ENCODE peak calls at places on chromosomes 2 and 18, in seven cellular contexts. One of them, this sample, is unnamed. For H3K4me1 and H3K36me3, the result is how much of the 10 kb centered on the place peaks cover.

GRCh38 chr18:13889661-13890060 is 25.7 kb downstream of the MC2R start:
- DNase-seq in GM23248: peak
- DNase-seq in colonic mucosa: no peak
- DNase-seq in CD8-positive, alpha-beta T cell: no peak
- DNase-seq in effector memory CD4-positive, alpha-beta T cell: no peak
- DNase-seq in K562: no peak
- DNase-seq in heart right ventricle: no peak
- DNase-seq in this sample: no peak

GRCh38 chr18:60966876-60967275 is 366.4 kb upstream of the CDH20 start:
- DNase-seq in GM23248: no peak
- DNase-seq in colonic mucosa: no peak
- DNase-seq in CD8-positive, alpha-beta T cell: no peak
- DNase-seq in effector memory CD4-positive, alpha-beta T cell: no peak
- DNase-seq in K562: no peak
- DNase-seq in heart right ventricle: no peak
- DNase-seq in this sample: no peak

GRCh38 chr2:159168707-159169106 is 117.8 kb downstream of the WDSUB1 start:
- DNase-seq in GM23248: peak
- DNase-seq in colonic mucosa: no peak
- DNase-seq in CD8-positive, alpha-beta T cell: no peak
- DNase-seq in effector memory CD4-positive, alpha-beta T cell: no peak
- DNase-seq in K562: no peak
- DNase-seq in heart right ventricle: no peak
- DNase-seq in this sample: no peak

GRCh38 chr18:12659904-12660605 is 2.1 kb upstream of the SPIRE1 start:
- DNase-seq in GM23248: peak
- DNase-seq in colonic mucosa: peak
- DNase-seq in CD8-positive, alpha-beta T cell: peak
- DNase-seq in effector memory CD4-positive, alpha-beta T cell: no peak
- DNase-seq in K562: peak
- DNase-seq in heart right ventricle: peak
- DNase-seq in this sample: no peak

GRCh38 chr2:101736233-101736632 is 38.7 kb downstream of the MAP4K4 start:
- DNase-seq in GM23248: peak
- DNase-seq in colonic mucosa: no peak
- DNase-seq in CD8-positive, alpha-beta T cell: no peak
- DNase-seq in effector memory CD4-positive, alpha-beta T cell: no peak
- DNase-seq in K562: no peak
- DNase-seq in heart right ventricle: no peak
- DNase-seq in this sample: no peak

GRCh38 chr2:41966920-41967319 is 80.9 kb upstream of the PKDCC start:
- DNase-seq in GM23248: peak
- DNase-seq in colonic mucosa: peak
- DNase-seq in CD8-positive, alpha-beta T cell: no peak
- DNase-seq in effector memory CD4-positive, alpha-beta T cell: no peak
- DNase-seq in K562: no peak
- DNase-seq in heart right ventricle: peak
- DNase-seq in this sample: no peak

GRCh38 chr2:237998530-237998929 is 31.7 kb downstream of the UBE2F start:
- DNase-seq in GM23248: peak
- DNase-seq in colonic mucosa: no peak
- DNase-seq in CD8-positive, alpha-beta T cell: no peak
- DNase-seq in effector memory CD4-positive, alpha-beta T cell: no peak
- DNase-seq in K562: no peak
- DNase-seq in heart right ventricle: no peak
- DNase-seq in this sample: no peak

GRCh38 chr2:158845869-158846268 is 50.8 kb downstream of the DAPL1 start:
- DNase-seq in GM23248: peak
- DNase-seq in colonic mucosa: no peak
- DNase-seq in CD8-positive, alpha-beta T cell: no peak
- DNase-seq in effector memory CD4-positive, alpha-beta T cell: no peak
- DNase-seq in K562: no peak
- DNase-seq in heart right ventricle: no peak
- DNase-seq in this sample: no peak

GRCh38 chr2:128642316-128642715 is 323.6 kb upstream of the HS6ST1 start:
- DNase-seq in GM23248: no peak
- DNase-seq in colonic mucosa: no peak
- DNase-seq in CD8-positive, alpha-beta T cell: no peak
- DNase-seq in effector memory CD4-positive, alpha-beta T cell: no peak
- DNase-seq in K562: no peak
- DNase-seq in heart right ventricle: no peak
- DNase-seq in this sample: no peak

GRCh38 chr18:25876334-25876979 is 214.0 kb downstream of the SS18 start:
- DNase-seq in GM23248: no peak
- DNase-seq in colonic mucosa: peak
- DNase-seq in CD8-positive, alpha-beta T cell: no peak
- DNase-seq in effector memory CD4-positive, alpha-beta T cell: no peak
- DNase-seq in K562: no peak
- DNase-seq in heart right ventricle: no peak
- DNase-seq in this sample: no peak

GRCh38 chr2:196537311-196537710 is 102.2 kb upstream of the CCDC150 start:
- DNase-seq in GM23248: no peak
- DNase-seq in colonic mucosa: no peak
- DNase-seq in CD8-positive, alpha-beta T cell: no peak
- DNase-seq in effector memory CD4-positive, alpha-beta T cell: no peak
- DNase-seq in K562: no peak
- DNase-seq in heart right ventricle: no peak
- DNase-seq in this sample: no peak

GRCh38 chr2:173355866-173356508 is 1.3 kb downstream of the CDCA7 start:
- DNase-seq in GM23248: peak
- DNase-seq in colonic mucosa: peak
- DNase-seq in CD8-positive, alpha-beta T cell: no peak
- DNase-seq in effector memory CD4-positive, alpha-beta T cell: no peak
- DNase-seq in K562: no peak
- DNase-seq in heart right ventricle: no peak
- DNase-seq in this sample: no peak

GRCh38 chr2:120765031-120765910 is 29.6 kb downstream of the GLI2 start:
- DNase-seq in GM23248: no peak
- DNase-seq in colonic mucosa: no peak
- DNase-seq in CD8-positive, alpha-beta T cell: no peak
- DNase-seq in effector memory CD4-positive, alpha-beta T cell: no peak
- DNase-seq in K562: no peak
- DNase-seq in heart right ventricle: peak
- DNase-seq in this sample: no peak

GRCh38 chr18:55478301-55478660 is 109.7 kb downstream of the TCF4 start:
- DNase-seq in GM23248: no peak
- DNase-seq in colonic mucosa: no peak
- DNase-seq in CD8-positive, alpha-beta T cell: no peak
- DNase-seq in effector memory CD4-positive, alpha-beta T cell: no peak
- DNase-seq in K562: no peak
- DNase-seq in heart right ventricle: no peak
- DNase-seq in this sample: no peak

GRCh38 chr2:23525137-23525765 is 140.3 kb downstream of the KLHL29 start:
- DNase-seq in GM23248: no peak
- DNase-seq in colonic mucosa: no peak
- DNase-seq in CD8-positive, alpha-beta T cell: no peak
- DNase-seq in effector memory CD4-positive, alpha-beta T cell: no peak
- DNase-seq in K562: no peak
- DNase-seq in heart right ventricle: no peak
- DNase-seq in this sample: no peak

GRCh38 chr2:145751634-145752033 is 1231.7 kb upstream of the ZEB2 start:
- DNase-seq in GM23248: peak
- DNase-seq in colonic mucosa: no peak
- DNase-seq in CD8-positive, alpha-beta T cell: no peak
- DNase-seq in effector memory CD4-positive, alpha-beta T cell: no peak
- DNase-seq in K562: peak
- DNase-seq in heart right ventricle: no peak
- DNase-seq in this sample: no peak

GRCh38 chr18:74624491-74624890 is 26.8 kb downstream of the ZNF407 start:
- DNase-seq in GM23248: no peak
- DNase-seq in colonic mucosa: no peak
- DNase-seq in CD8-positive, alpha-beta T cell: no peak
- DNase-seq in effector memory CD4-positive, alpha-beta T cell: no peak
- DNase-seq in K562: no peak
- DNase-seq in heart right ventricle: no peak
- DNase-seq in this sample: no peak
- H3K4me1 ChIP-seq in GM23248: under half
- H3K4me1 ChIP-seq in colonic mucosa: under half
- H3K4me1 ChIP-seq in CD8-positive, alpha-beta T cell: under half
- H3K4me1 ChIP-seq in effector memory CD4-positive, alpha-beta T cell: under half
- H3K4me1 ChIP-seq in K562: under half
- H3K4me1 ChIP-seq in heart right ventricle: under half
- H3K4me1 ChIP-seq in this sample: under half

DNA sequence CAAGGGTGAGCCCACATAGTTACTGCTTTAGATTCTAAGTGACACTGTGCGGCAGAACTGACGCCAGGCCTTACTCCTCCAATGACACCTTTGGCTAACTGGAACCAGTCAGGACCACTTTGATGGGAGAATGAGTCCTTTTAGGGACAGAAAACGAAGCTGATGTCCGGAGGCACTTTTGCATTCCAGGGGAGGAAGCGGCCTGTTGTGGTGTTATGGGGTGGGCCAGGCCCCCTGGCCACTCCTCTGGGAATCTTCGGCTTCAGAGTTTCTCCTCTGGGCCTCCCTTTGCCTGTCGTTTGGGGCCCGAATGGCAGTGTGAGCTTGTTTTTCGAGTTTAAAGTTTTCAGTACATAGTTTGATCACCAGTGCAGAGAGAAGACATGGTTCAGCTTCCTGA is 65.9 kb downstream of the MBP start:
- DNase-seq in GM23248: no peak
- DNase-seq in colonic mucosa: no peak
- DNase-seq in CD8-positive, alpha-beta T cell: no peak
- DNase-seq in effector memory CD4-positive, alpha-beta T cell: no peak
- DNase-seq in K562: no peak
- DNase-seq in heart right ventricle: no peak
- DNase-seq in this sample: no peak
- H3K27ac ChIP-seq in GM23248: peak
- H3K27ac ChIP-seq in colonic mucosa: peak
- H3K27ac ChIP-seq in CD8-positive, alpha-beta T cell: peak
- H3K27ac ChIP-seq in effector memory CD4-positive, alpha-beta T cell: peak
- H3K27ac ChIP-seq in K562: no peak
- H3K27ac ChIP-seq in heart right ventricle: peak
- H3K27ac ChIP-seq in this sample: no peak

GRCh38 chr2:130158631-130159030 is 13.7 kb upstream of the CCDC74B start:
- DNase-seq in GM23248: no peak
- DNase-seq in colonic mucosa: no peak
- DNase-seq in CD8-positive, alpha-beta T cell: no peak
- DNase-seq in effector memory CD4-positive, alpha-beta T cell: no peak
- DNase-seq in K562: no peak
- DNase-seq in heart right ventricle: no peak
- DNase-seq in this sample: no peak

GRCh38 chr2:130152816-130153595 is 8.1 kb upstream of the CCDC74B start:
- DNase-seq in GM23248: no peak
- DNase-seq in colonic mucosa: no peak
- DNase-seq in CD8-positive, alpha-beta T cell: no peak
- DNase-seq in effector memory CD4-positive, alpha-beta T cell: no peak
- DNase-seq in K562: no peak
- DNase-seq in heart right ventricle: no peak
- DNase-seq in this sample: no peak

GRCh38 chr2:130154773-130155765 is 10.2 kb upstream of the CCDC74B start:
- DNase-seq in GM23248: no peak
- DNase-seq in colonic mucosa: no peak
- DNase-seq in CD8-positive, alpha-beta T cell: no peak
- DNase-seq in effector memory CD4-positive, alpha-beta T cell: no peak
- DNase-seq in K562: no peak
- DNase-seq in heart right ventricle: no peak
- DNase-seq in this sample: no peak

GRCh38 chr2:130156624-130157004 is 11.7 kb upstream of the CCDC74B start:
- DNase-seq in GM23248: no peak
- DNase-seq in colonic mucosa: no peak
- DNase-seq in CD8-positive, alpha-beta T cell: no peak
- DNase-seq in effector memory CD4-positive, alpha-beta T cell: no peak
- DNase-seq in K562: no peak
- DNase-seq in heart right ventricle: no peak
- DNase-seq in this sample: no peak
- H3K36me3 ChIP-seq in GM23248: under half
- H3K36me3 ChIP-seq in colonic mucosa: under half
- H3K36me3 ChIP-seq in CD8-positive, alpha-beta T cell: under half
- H3K36me3 ChIP-seq in effector memory CD4-positive, alpha-beta T cell: under half
- H3K36me3 ChIP-seq in K562: half or more
- H3K36me3 ChIP-seq in heart right ventricle: under half
- H3K36me3 ChIP-seq in this sample: under half

GRCh38 chr2:20671036-20671735 is 4.2 kb downstream of the GDF7 start:
- DNase-seq in GM23248: peak
- DNase-seq in colonic mucosa: no peak
- DNase-seq in CD8-positive, alpha-beta T cell: no peak
- DNase-seq in effector memory CD4-positive, alpha-beta T cell: no peak
- DNase-seq in K562: no peak
- DNase-seq in heart right ventricle: no peak
- DNase-seq in this sample: no peak
- H3K4me1 ChIP-seq in GM23248: under half
- H3K4me1 ChIP-seq in colonic mucosa: under half
- H3K4me1 ChIP-seq in CD8-positive, alpha-beta T cell: under half
- H3K4me1 ChIP-seq in effector memory CD4-positive, alpha-beta T cell: under half
- H3K4me1 ChIP-seq in K562: under half
- H3K4me1 ChIP-seq in heart right ventricle: under half
- H3K4me1 ChIP-seq in this sample: under half